ENCODE peak calls at places on chromosomes 1 and 21, in five cellular contexts. H is GM13977, B is RWPE1, M is hepatocyte, P is AG09309. N is an unnamed sample.

GRCh38 chr1:222546091-222546490 is 1.8 kb downstream of the HHIPL2 start:
- DNase-seq in H (no peak), B (no peak), M (no peak), P (no peak), N (no peak)

GRCh38 chr1:38680801-38681510 is 178.6 kb downstream of the RRAGC start:
- DNase-seq in H (no peak), B (peak), M (peak), P (no peak), N (no peak)

GRCh38 chr1:3459940-3460652 is 5.6 kb downstream of the ARHGEF16 start:
- DNase-seq in H (no peak), B (no peak), M (peak), P (no peak), N (no peak)

GRCh38 chr21:37087188-37087587 is 14.1 kb downstream of the TTC3 start:
- DNase-seq in H (no peak), B (no peak), M (peak), P (peak), N (peak)

GRCh38 chr1:177181631-177182291 is 11.0 kb downstream of the BRINP2 start:
- DNase-seq in H (peak), B (peak), M (peak), P (no peak), N (peak)

GRCh38 chr1:18278953-18279712 is 171.5 kb downstream of the IGSF21 start:
- DNase-seq in H (no peak), B (no peak), M (no peak), P (no peak), N (no peak)

GRCh38 chr1:203150511-203151297 is 23.2 kb downstream of the ADORA1 start:
- DNase-seq in H (no peak), B (no peak), M (no peak), P (no peak), N (no peak)

GRCh38 chr1:6385673-6386191 is 7.8 kb downstream of the ACOT7 start:
- DNase-seq in H (no peak), B (peak), M (peak), P (peak), N (peak)

GRCh38 chr1:65958561-65959350 is 166.1 kb downstream of the PDE4B start:
- DNase-seq in H (peak), B (peak), M (peak), P (no peak), N (peak)

GRCh38 chr1:221832617-221833016 is 90.7 kb upstream of the DUSP10 start:
- DNase-seq in H (no peak), B (peak), M (no peak), P (no peak), N (no peak)

GRCh38 chr1:19889656-19890055 is 7.5 kb downstream of the OTUD3 start:
- DNase-seq in H (no peak), B (no peak), M (no peak), P (no peak), N (no peak)

GRCh38 chr21:45981154-45981606 is 390 bp upstream of the COL6A1 start:
- DNase-seq in H (peak), B (peak), M (peak), P (peak), N (peak)

GRCh38 chr1:97017895-97018294 is 296.3 kb downstream of the PTBP2 start:
- DNase-seq in H (no peak), B (no peak), M (peak), P (no peak), N (no peak)

GRCh38 chr1:110087812-110088738 is 17.6 kb upstream of the ALX3 start:
- DNase-seq in H (peak), B (peak), M (peak), P (peak), N (peak)

GRCh38 chr21:23111070-23111605 is 2112.9 kb downstream of the NCAM2 start:
- DNase-seq in H (no peak), B (no peak), M (no peak), P (no peak), N (no peak)

GRCh38 chr1:228141871-228142615 is 2.0 kb downstream of the GUK1 start:
- DNase-seq in H (peak), B (no peak), M (no peak), P (no peak), N (no peak)

GRCh38 chr1:45507893-45508292 is 7.8 kb downstream of the MMACHC start:
- DNase-seq in H (no peak), B (no peak), M (no peak), P (no peak), N (no peak)

GRCh38 chr21:36976882-36977651 is 10.6 kb upstream of the HLCS start:
- DNase-seq in H (peak), B (peak), M (peak), P (peak), N (peak)

GRCh38 chr1:206442101-206442500 is 28.2 kb upstream of the IKBKE start:
- DNase-seq in H (no peak), B (peak), M (no peak), P (no peak), N (no peak)

GRCh38 chr1:66519988-66520387 is 14.0 kb upstream of the SGIP1 start:
- DNase-seq in H (no peak), B (no peak), M (no peak), P (no peak), N (no peak)

GRCh38 chr1:14517813-14518180 is 80.7 kb upstream of the KAZN start:
- DNase-seq in H (no peak), B (no peak), M (no peak), P (no peak), N (no peak)

GRCh38 chr1:67058242-67058641 is 4.3 kb upstream of the SLC35D1 start:
- DNase-seq in H (no peak), B (no peak), M (no peak), P (no peak), N (no peak)

GRCh38 chr1:108852541-108852940 is 4.4 kb downstream of the AKNAD1 start:
- DNase-seq in H (no peak), B (no peak), M (no peak), P (no peak), N (no peak)

GRCh38 chr1:16968372-16968771 is 12.0 kb downstream of the MFAP2 start:
- DNase-seq in H (no peak), B (no peak), M (no peak), P (no peak), N (no peak)

GRCh38 chr1:10640079-10640578 is 156.3 kb downstream of the CASZ1 start:
- DNase-seq in H (no peak), B (no peak), M (no peak), P (no peak), N (no peak)

GRCh38 chr1:39955547-39956539 is 898 bp downstream of the MFSD2A start:
- DNase-seq in H (peak), B (peak), M (peak), P (no peak), N (peak)

GRCh38 chr1:199932462-199932861 is 95.0 kb upstream of the NR5A2 start:
- DNase-seq in H (no peak), B (no peak), M (no peak), P (no peak), N (no peak)

GRCh38 chr1:36207339-36207738 is 16.9 kb upstream of the THRAP3 start:
- DNase-seq in H (no peak), B (no peak), M (no peak), P (peak), N (no peak)

GRCh38 chr1:234871039-234871709 is 257.5 kb downstream of the TOMM20 start:
- DNase-seq in H (no peak), B (no peak), M (no peak), P (no peak), N (no peak)

GRCh38 chr1:31529999-31530705 is 46.2 kb upstream of the TINAGL1 start:
- DNase-seq in H (no peak), B (no peak), M (no peak), P (no peak), N (no peak)

GRCh38 chr1:244099258-244099930 is 48.3 kb downstream of the ZBTB18 start:
- DNase-seq in H (no peak), B (peak), M (no peak), P (no peak), N (no peak)

GRCh38 chr1:111097356-111098099 is 42.4 kb downstream of the DRAM2 start:
- DNase-seq in H (no peak), B (no peak), M (no peak), P (no peak), N (no peak)

GRCh38 chr1:218353656-218354055 is 8.5 kb downstream of the TGFB2 start:
- DNase-seq in H (no peak), B (no peak), M (no peak), P (no peak), N (no peak)

GRCh38 chr21:32771134-32771523 is 426 bp downstream of the PAXBP1 start:
- DNase-seq in H (peak), B (peak), M (peak), P (no peak), N (peak)

GRCh38 chr1:44637590-44638411 is 36.5 kb downstream of the TMEM53 start:
- DNase-seq in H (no peak), B (no peak), M (no peak), P (no peak), N (no peak)

GRCh38 chr1:116486424-116486823 is 84.4 kb downstream of the CD58 start:
- DNase-seq in H (no peak), B (peak), M (no peak), P (no peak), N (no peak)